ENCODE peak calls at places on chromosomes 11 and 22, in nine cellular contexts. One of them, this sample, is unnamed.

GRCh38 chr11:120295110-120295509 is 30.0 kb upstream of the TLCD5 start:
- DNase-seq in spleen: no peak
- DNase-seq in HTR-8/SVneo: no peak
- DNase-seq in HS-27A: no peak
- DNase-seq in anterior cingulate cortex: no peak
- DNase-seq in psoas muscle: no peak
- DNase-seq in brain microvascular endothelial cell: no peak
- DNase-seq in tibial nerve: no peak
- DNase-seq in fibroblast of the conjunctiva: no peak
- DNase-seq in this sample: no peak

GRCh38 chr11:114606003-114606801 is 10.6 kb upstream of the NXPE4 start:
- DNase-seq in psoas muscle: no peak
- DNase-seq in fibroblast of the conjunctiva: no peak
- DNase-seq in anterior cingulate cortex: no peak
- DNase-seq in HS-27A: no peak
- DNase-seq in brain microvascular endothelial cell: no peak
- DNase-seq in tibial nerve: no peak
- DNase-seq in spleen: no peak
- DNase-seq in HTR-8/SVneo: no peak
- DNase-seq in this sample: no peak

GRCh38 chr11:65169164-65169641 is 830 bp upstream of the SPDYC start:
- DNase-seq in fibroblast of the conjunctiva: no peak
- DNase-seq in anterior cingulate cortex: no peak
- DNase-seq in spleen: peak
- DNase-seq in psoas muscle: no peak
- DNase-seq in HTR-8/SVneo: no peak
- DNase-seq in HS-27A: no peak
- DNase-seq in brain microvascular endothelial cell: peak
- DNase-seq in tibial nerve: no peak
- DNase-seq in this sample: peak

GRCh38 chr11:8813658-8814057 is 97.3 kb upstream of the AKIP1 start:
- DNase-seq in anterior cingulate cortex: no peak
- DNase-seq in tibial nerve: peak
- DNase-seq in psoas muscle: peak
- DNase-seq in brain microvascular endothelial cell: peak
- DNase-seq in spleen: no peak
- DNase-seq in HS-27A: peak
- DNase-seq in HTR-8/SVneo: peak
- DNase-seq in fibroblast of the conjunctiva: peak
- DNase-seq in this sample: no peak

GRCh38 chr11:130042093-130042591 is 27.6 kb upstream of the APLP2 start:
- DNase-seq in HTR-8/SVneo: peak
- DNase-seq in psoas muscle: no peak
- DNase-seq in brain microvascular endothelial cell: peak
- DNase-seq in fibroblast of the conjunctiva: peak
- DNase-seq in anterior cingulate cortex: no peak
- DNase-seq in HS-27A: no peak
- DNase-seq in spleen: no peak
- DNase-seq in tibial nerve: no peak
- DNase-seq in this sample: peak

GRCh38 chr11:107740256-107740655 is 28.4 kb upstream of the SLN start:
- DNase-seq in HS-27A: no peak
- DNase-seq in anterior cingulate cortex: no peak
- DNase-seq in brain microvascular endothelial cell: no peak
- DNase-seq in psoas muscle: no peak
- DNase-seq in fibroblast of the conjunctiva: no peak
- DNase-seq in tibial nerve: no peak
- DNase-seq in spleen: no peak
- DNase-seq in HTR-8/SVneo: no peak
- DNase-seq in this sample: no peak

GRCh38 chr11:9662273-9662672 is 1.6 kb upstream of the SWAP70 start:
- DNase-seq in fibroblast of the conjunctiva: no peak
- DNase-seq in psoas muscle: no peak
- DNase-seq in anterior cingulate cortex: no peak
- DNase-seq in HTR-8/SVneo: no peak
- DNase-seq in brain microvascular endothelial cell: no peak
- DNase-seq in spleen: no peak
- DNase-seq in tibial nerve: no peak
- DNase-seq in HS-27A: no peak
- DNase-seq in this sample: no peak

GRCh38 chr11:1305063-1305495 is 4.4 kb downstream of the TOLLIP start:
- DNase-seq in HS-27A: no peak
- DNase-seq in brain microvascular endothelial cell: no peak
- DNase-seq in anterior cingulate cortex: no peak
- DNase-seq in spleen: peak
- DNase-seq in psoas muscle: no peak
- DNase-seq in fibroblast of the conjunctiva: no peak
- DNase-seq in tibial nerve: no peak
- DNase-seq in HTR-8/SVneo: no peak
- DNase-seq in this sample: no peak

GRCh38 chr11:86508604-86509471 is 134.2 kb downstream of the CCDC81 start:
- DNase-seq in tibial nerve: no peak
- DNase-seq in psoas muscle: no peak
- DNase-seq in brain microvascular endothelial cell: no peak
- DNase-seq in fibroblast of the conjunctiva: no peak
- DNase-seq in HS-27A: no peak
- DNase-seq in HTR-8/SVneo: no peak
- DNase-seq in anterior cingulate cortex: no peak
- DNase-seq in spleen: no peak
- DNase-seq in this sample: no peak

GRCh38 chr22:42388130-42388797 is 43.9 kb downstream of the NFAM1 start:
- DNase-seq in brain microvascular endothelial cell: no peak
- DNase-seq in psoas muscle: no peak
- DNase-seq in HTR-8/SVneo: no peak
- DNase-seq in HS-27A: no peak
- DNase-seq in fibroblast of the conjunctiva: no peak
- DNase-seq in tibial nerve: no peak
- DNase-seq in spleen: no peak
- DNase-seq in anterior cingulate cortex: peak
- DNase-seq in this sample: no peak

GRCh38 chr11:62143727-62144126 is 19.9 kb downstream of the INCENP start:
- DNase-seq in tibial nerve: peak
- DNase-seq in psoas muscle: no peak
- DNase-seq in HS-27A: no peak
- DNase-seq in anterior cingulate cortex: no peak
- DNase-seq in HTR-8/SVneo: no peak
- DNase-seq in fibroblast of the conjunctiva: no peak
- DNase-seq in spleen: peak
- DNase-seq in brain microvascular endothelial cell: no peak
- DNase-seq in this sample: no peak

GRCh38 chr11:76835928-76836612 is 24.6 kb upstream of the ACER3 start:
- DNase-seq in anterior cingulate cortex: no peak
- DNase-seq in tibial nerve: no peak
- DNase-seq in HTR-8/SVneo: no peak
- DNase-seq in psoas muscle: peak
- DNase-seq in brain microvascular endothelial cell: no peak
- DNase-seq in spleen: no peak
- DNase-seq in HS-27A: no peak
- DNase-seq in fibroblast of the conjunctiva: peak
- DNase-seq in this sample: no peak

GRCh38 chr11:63553759-63554158 is 9.4 kb downstream of the PLAAT2 start:
- DNase-seq in psoas muscle: no peak
- DNase-seq in HTR-8/SVneo: no peak
- DNase-seq in spleen: no peak
- DNase-seq in anterior cingulate cortex: no peak
- DNase-seq in brain microvascular endothelial cell: no peak
- DNase-seq in fibroblast of the conjunctiva: no peak
- DNase-seq in HS-27A: no peak
- DNase-seq in tibial nerve: no peak
- DNase-seq in this sample: no peak

GRCh38 chr11:7527029-7527428 is 13.2 kb downstream of the PPFIBP2 start:
- DNase-seq in anterior cingulate cortex: no peak
- DNase-seq in tibial nerve: no peak
- DNase-seq in fibroblast of the conjunctiva: no peak
- DNase-seq in HS-27A: no peak
- DNase-seq in spleen: no peak
- DNase-seq in HTR-8/SVneo: no peak
- DNase-seq in brain microvascular endothelial cell: no peak
- DNase-seq in psoas muscle: no peak
- DNase-seq in this sample: no peak

GRCh38 chr11:587978-588380 is 11.7 kb downstream of the PHRF1 start:
- DNase-seq in spleen: no peak
- DNase-seq in fibroblast of the conjunctiva: no peak
- DNase-seq in brain microvascular endothelial cell: peak
- DNase-seq in HTR-8/SVneo: peak
- DNase-seq in HS-27A: no peak
- DNase-seq in psoas muscle: peak
- DNase-seq in tibial nerve: no peak
- DNase-seq in anterior cingulate cortex: no peak
- DNase-seq in this sample: no peak

GRCh38 chr11:110711776-110712642 is at the start of gene ARHGAP20:
- DNase-seq in tibial nerve: peak
- DNase-seq in fibroblast of the conjunctiva: no peak
- DNase-seq in psoas muscle: peak
- DNase-seq in brain microvascular endothelial cell: peak
- DNase-seq in anterior cingulate cortex: peak
- DNase-seq in HTR-8/SVneo: peak
- DNase-seq in spleen: peak
- DNase-seq in HS-27A: no peak
- DNase-seq in this sample: no peak

GRCh38 chr11:48012051-48012391 is 31.7 kb downstream of the PTPRJ start:
- DNase-seq in spleen: no peak
- DNase-seq in brain microvascular endothelial cell: no peak
- DNase-seq in HS-27A: no peak
- DNase-seq in anterior cingulate cortex: no peak
- DNase-seq in psoas muscle: no peak
- DNase-seq in tibial nerve: no peak
- DNase-seq in HTR-8/SVneo: no peak
- DNase-seq in fibroblast of the conjunctiva: no peak
- DNase-seq in this sample: no peak

GRCh38 chr22:19849800-19850481 is 4.7 kb downstream of the GNB1L start:
- DNase-seq in tibial nerve: no peak
- DNase-seq in HS-27A: no peak
- DNase-seq in spleen: no peak
- DNase-seq in brain microvascular endothelial cell: no peak
- DNase-seq in psoas muscle: no peak
- DNase-seq in anterior cingulate cortex: no peak
- DNase-seq in fibroblast of the conjunctiva: no peak
- DNase-seq in HTR-8/SVneo: no peak
- DNase-seq in this sample: no peak

GRCh38 chr11:640021-640706 is 3.1 kb downstream of the DRD4 start:
- DNase-seq in anterior cingulate cortex: no peak
- DNase-seq in spleen: no peak
- DNase-seq in psoas muscle: no peak
- DNase-seq in HS-27A: no peak
- DNase-seq in fibroblast of the conjunctiva: no peak
- DNase-seq in brain microvascular endothelial cell: no peak
- DNase-seq in tibial nerve: no peak
- DNase-seq in HTR-8/SVneo: no peak
- DNase-seq in this sample: no peak

GRCh38 chr11:111777094-111778046 is 11.2 kb upstream of the PPP2R1B start:
- DNase-seq in anterior cingulate cortex: no peak
- DNase-seq in fibroblast of the conjunctiva: peak
- DNase-seq in psoas muscle: no peak
- DNase-seq in HTR-8/SVneo: peak
- DNase-seq in tibial nerve: no peak
- DNase-seq in brain microvascular endothelial cell: peak
- DNase-seq in HS-27A: peak
- DNase-seq in spleen: no peak
- DNase-seq in this sample: no peak

GRCh38 chr11:133347988-133348387 is 184.3 kb downstream of the OPCML start:
- DNase-seq in fibroblast of the conjunctiva: no peak
- DNase-seq in tibial nerve: no peak
- DNase-seq in HTR-8/SVneo: no peak
- DNase-seq in anterior cingulate cortex: no peak
- DNase-seq in brain microvascular endothelial cell: no peak
- DNase-seq in spleen: no peak
- DNase-seq in HS-27A: no peak
- DNase-seq in psoas muscle: no peak
- DNase-seq in this sample: no peak

GRCh38 chr11:128784059-128784804 is 82.9 kb downstream of the KCNJ1 start:
- DNase-seq in HTR-8/SVneo: no peak
- DNase-seq in spleen: no peak
- DNase-seq in anterior cingulate cortex: no peak
- DNase-seq in fibroblast of the conjunctiva: no peak
- DNase-seq in tibial nerve: no peak
- DNase-seq in HS-27A: no peak
- DNase-seq in psoas muscle: no peak
- DNase-seq in brain microvascular endothelial cell: no peak
- DNase-seq in this sample: no peak

GRCh38 chr11:43573233-43573632 is 107.3 kb upstream of the HSD17B12 start:
- DNase-seq in HS-27A: no peak
- DNase-seq in spleen: no peak
- DNase-seq in tibial nerve: no peak
- DNase-seq in HTR-8/SVneo: no peak
- DNase-seq in anterior cingulate cortex: no peak
- DNase-seq in brain microvascular endothelial cell: no peak
- DNase-seq in psoas muscle: no peak
- DNase-seq in fibroblast of the conjunctiva: no peak
- DNase-seq in this sample: no peak

GRCh38 chr11:74443071-74443864 is 24.1 kb downstream of the KCNE3 start:
- DNase-seq in HS-27A: no peak
- DNase-seq in spleen: no peak
- DNase-seq in psoas muscle: no peak
- DNase-seq in fibroblast of the conjunctiva: no peak
- DNase-seq in brain microvascular endothelial cell: peak
- DNase-seq in anterior cingulate cortex: no peak
- DNase-seq in tibial nerve: no peak
- DNase-seq in HTR-8/SVneo: no peak
- DNase-seq in this sample: no peak

GRCh38 chr11:125370561-125371389 is 125.3 kb downstream of the FEZ1 start:
- DNase-seq in psoas muscle: no peak
- DNase-seq in spleen: peak
- DNase-seq in anterior cingulate cortex: no peak
- DNase-seq in HTR-8/SVneo: no peak
- DNase-seq in HS-27A: no peak
- DNase-seq in tibial nerve: no peak
- DNase-seq in brain microvascular endothelial cell: no peak
- DNase-seq in fibroblast of the conjunctiva: no peak
- DNase-seq in this sample: no peak

GRCh38 chr22:27846910-27847309 is 45.4 kb upstream of the MN1 start:
- DNase-seq in anterior cingulate cortex: no peak
- DNase-seq in psoas muscle: no peak
- DNase-seq in HS-27A: no peak
- DNase-seq in fibroblast of the conjunctiva: no peak
- DNase-seq in HTR-8/SVneo: no peak
- DNase-seq in brain microvascular endothelial cell: no peak
- DNase-seq in tibial nerve: no peak
- DNase-seq in spleen: no peak
- DNase-seq in this sample: no peak

GRCh38 chr11:87134524-87135106 is 96.9 kb downstream of the TMEM135 start:
- DNase-seq in spleen: no peak
- DNase-seq in fibroblast of the conjunctiva: no peak
- DNase-seq in tibial nerve: no peak
- DNase-seq in anterior cingulate cortex: no peak
- DNase-seq in HS-27A: no peak
- DNase-seq in psoas muscle: no peak
- DNase-seq in HTR-8/SVneo: no peak
- DNase-seq in brain microvascular endothelial cell: no peak
- DNase-seq in this sample: no peak

GRCh38 chr11:5380740-5381342 is 2.8 kb upstream of the OR51M1 start:
- DNase-seq in tibial nerve: no peak
- DNase-seq in anterior cingulate cortex: no peak
- DNase-seq in spleen: no peak
- DNase-seq in brain microvascular endothelial cell: peak
- DNase-seq in HS-27A: no peak
- DNase-seq in HTR-8/SVneo: peak
- DNase-seq in fibroblast of the conjunctiva: peak
- DNase-seq in psoas muscle: no peak
- DNase-seq in this sample: peak

GRCh38 chr11:69055598-69056516 is 7.1 kb downstream of the TPCN2 start:
- DNase-seq in tibial nerve: no peak
- DNase-seq in fibroblast of the conjunctiva: no peak
- DNase-seq in psoas muscle: peak
- DNase-seq in HTR-8/SVneo: no peak
- DNase-seq in spleen: peak
- DNase-seq in HS-27A: no peak
- DNase-seq in brain microvascular endothelial cell: no peak
- DNase-seq in anterior cingulate cortex: peak
- DNase-seq in this sample: no peak

GRCh38 chr11:123797065-123797940 is 8.8 kb downstream of the OR6M1 start:
- DNase-seq in spleen: no peak
- DNase-seq in tibial nerve: no peak
- DNase-seq in anterior cingulate cortex: no peak
- DNase-seq in psoas muscle: no peak
- DNase-seq in HTR-8/SVneo: no peak
- DNase-seq in HS-27A: no peak
- DNase-seq in brain microvascular endothelial cell: no peak
- DNase-seq in fibroblast of the conjunctiva: no peak
- DNase-seq in this sample: no peak

GRCh38 chr11:69958308-69958707 is 119.8 kb upstream of the ANO1 start:
- DNase-seq in spleen: no peak
- DNase-seq in psoas muscle: no peak
- DNase-seq in HS-27A: no peak
- DNase-seq in anterior cingulate cortex: no peak
- DNase-seq in HTR-8/SVneo: no peak
- DNase-seq in brain microvascular endothelial cell: peak
- DNase-seq in fibroblast of the conjunctiva: no peak
- DNase-seq in tibial nerve: no peak
- DNase-seq in this sample: no peak